ENCODE peak calls at places on chromosomes 4 and X, in nine cellular contexts. G, C, U, M, Y, I, Q, H and N are unnamed samples.

GRCh38 chr4:28313729-28314713 is 1453.4 kb downstream of the STIM2 start:
- DNase-seq in G (no peak), Q (no peak), M (no peak), I (no peak), H (no peak), U (no peak), Y (no peak), C (no peak), N (no peak)

GRCh38 chr4:165518658-165519057 is 139.8 kb downstream of the CPE start:
- DNase-seq in G (no peak), M (no peak), C (no peak), I (no peak), H (no peak), Y (no peak), U (no peak), Q (no peak), N (no peak)

GRCh38 chr4:76968937-76969336 is 19.4 kb downstream of the SEPTIN11 start:
- DNase-seq in C (no peak), G (no peak), M (no peak), Q (no peak), H (no peak), I (no peak), Y (no peak), U (no peak), N (no peak)

GRCh38 chr4:85745939-85746338 is 271.0 kb downstream of the ARHGAP24 start:
- DNase-seq in U (no peak), H (no peak), C (no peak), G (no peak), I (no peak), M (no peak), Y (no peak), Q (no peak), N (no peak)

GRCh38 chr4:37892641-37893040 is 1.8 kb downstream of the TBC1D1 start:
- DNase-seq in Y (no peak), U (no peak), M (no peak), G (no peak), C (no peak), H (peak; percentile 51), I (no peak), Q (no peak), N (no peak)

GRCh38 chr4:2762048-2762447 is 5.9 kb upstream of the TNIP2 start:
- DNase-seq in G (no peak), H (no peak), I (no peak), U (no peak), M (no peak), Q (no peak), Y (no peak), C (no peak), N (no peak)

GRCh38 chr4:150242820-150243458 is 164.7 kb downstream of the DCLK2 start:
- DNase-seq in Y (no peak), M (peak; percentile 55), G (peak; percentile 2), H (peak; percentile 57), C (peak; percentile 45), U (no peak), I (no peak), Q (peak; percentile 40), N (peak; percentile 56)

GRCh38 chr4:183783933-183784622 is 121.0 kb upstream of the STOX2 start:
- DNase-seq in M (no peak), I (no peak), U (peak; percentile 18), G (no peak), Q (no peak), C (no peak), H (no peak), Y (no peak), N (no peak)

GRCh38 chr4:154551872-154552686 is 1.9 kb upstream of the PLRG1 start:
- DNase-seq in U (peak; percentile 76), C (peak; percentile 79), Y (peak; percentile 65), G (peak; percentile 62), M (peak; percentile 85), I (peak; percentile 68), Q (peak; percentile 60), H (peak; percentile 91), N (peak; percentile 70)

GRCh38 chrX:13651150-13651549 is 1.8 kb upstream of the TCEANC start:
- DNase-seq in C (no peak), Q (no peak), H (no peak), Y (no peak), G (no peak), U (no peak), M (no peak), I (no peak), N (no peak)

GRCh38 chrX:24395775-24396174 is 35.3 kb downstream of the SUPT20HL1 start:
- DNase-seq in M (peak; percentile 83), Q (peak; percentile 67), C (peak; percentile 65), I (no peak), H (peak; percentile 80), Y (peak; percentile 47), G (peak; percentile 79), U (peak; percentile 53), N (peak; percentile 49)

GRCh38 chr4:101239685-101240084 is 107.6 kb downstream of the PPP3CA start:
- DNase-seq in C (no peak), Y (no peak), M (no peak), Q (no peak), H (no peak), U (no peak), I (no peak), G (peak; percentile 18), N (no peak)

GRCh38 chr4:183968502-183968901 is 63.4 kb downstream of the STOX2 start:
- DNase-seq in I (no peak), Y (no peak), Q (no peak), C (no peak), M (no peak), H (no peak), U (no peak), G (peak; percentile 7), N (no peak)

GRCh38 chrX:69074726-69075125 is 90.5 kb downstream of the PJA1 start:
- DNase-seq in Q (no peak), G (no peak), C (no peak), U (no peak), H (no peak), Y (no peak), M (no peak), I (no peak), N (no peak)

GRCh38 chr4:16227462-16227868 is 1.2 kb upstream of the TAPT1 start:
- DNase-seq in I (peak; percentile 61), G (peak; percentile 28), M (peak; percentile 33), H (no peak), C (no peak), U (peak; percentile 62), Q (peak; percentile 39), Y (no peak), N (no peak)

GRCh38 chrX:69031181-69031580 is 134.1 kb downstream of the PJA1 start:
- DNase-seq in U (no peak), Y (no peak), G (peak; percentile 31), C (no peak), Q (no peak), H (no peak), I (no peak), M (no peak), N (no peak)

GRCh38 chr4:140851032-140851636 is 94.9 kb upstream of the TBC1D9 start:
- DNase-seq in Q (peak; percentile 42), H (peak; percentile 77), G (peak; percentile 48), I (no peak), Y (peak; percentile 43), C (peak; percentile 56), U (peak; percentile 65), M (peak; percentile 69), N (peak; percentile 69)

GRCh38 chrX:68660746-68661145 is 13.3 kb downstream of the STARD8 start:
- DNase-seq in G (no peak), H (no peak), Q (no peak), M (no peak), I (no peak), U (no peak), C (no peak), Y (no peak), N (no peak)

GRCh38 chrX:111355523-111356122 is 56.4 kb downstream of the DCX start:
- DNase-seq in G (no peak), Y (no peak), H (no peak), M (no peak), Q (no peak), U (no peak), C (no peak), I (no peak), N (no peak)

GRCh38 chr4:138494931-138495330 is 252.8 kb upstream of the SLC7A11 start:
- DNase-seq in M (peak; percentile 4), U (no peak), Q (peak; percentile 6), C (peak; percentile 20), G (no peak), H (peak; percentile 12), Y (no peak), I (no peak), N (peak; percentile 19)

GRCh38 chr4:683247-683897 is 5.6 kb downstream of the SLC49A3 start:
- DNase-seq in M (no peak), G (no peak), I (no peak), Q (no peak), U (no peak), H (no peak), Y (no peak), C (no peak), N (no peak)

GRCh38 chrX:46978341-46979291 is 66.4 kb downstream of the JADE3 start:
- DNase-seq in C (peak; percentile 58), H (peak; percentile 39), U (peak; percentile 81), I (peak; percentile 64), Y (peak; percentile 32), Q (peak; percentile 79), M (peak; percentile 73), G (peak; percentile 62), N (peak; percentile 66)

GRCh38 chr4:56370377-56370776 is 16.9 kb downstream of the AASDH start:
- DNase-seq in G (no peak), C (no peak), I (no peak), H (no peak), Q (no peak), M (no peak), U (no peak), Y (no peak), N (no peak)

GRCh38 chrX:23901805-23902204 is 5.9 kb downstream of the APOO start:
- DNase-seq in H (peak; percentile 85), G (peak; percentile 90), C (peak; percentile 47), Q (peak; percentile 84), M (peak; percentile 78), U (peak; percentile 72), I (no peak), Y (peak; percentile 49), N (peak; percentile 27)

GRCh38 chr4:37620174-37620573 is 66.0 kb downstream of the RELL1 start:
- DNase-seq in C (no peak), Y (no peak), G (no peak), H (no peak), M (no peak), I (no peak), Q (no peak), U (no peak), N (no peak)

GRCh38 chr4:89254847-89255246 is 52.8 kb downstream of the GPRIN3 start:
- DNase-seq in H (peak; percentile 31), M (no peak), U (peak; percentile 49), C (peak; percentile 13), Q (peak; percentile 0), Y (no peak), I (no peak), G (no peak), N (peak; percentile 37)

GRCh38 chrX:153334654-153335295 is 822 bp downstream of the ZNF275 start:
- DNase-seq in M (no peak), G (no peak), I (no peak), U (no peak), Y (no peak), H (no peak), C (no peak), Q (no peak), N (no peak)

GRCh38 chr4:168484626-168485025 is 4.3 kb upstream of the DDX60L start:
- DNase-seq in G (no peak), Y (peak; percentile 60), U (no peak), H (no peak), I (no peak), C (peak; percentile 83), M (peak; percentile 67), Q (peak; percentile 20), N (no peak)

GRCh38 chrX:133265331-133265730 is 47.2 kb upstream of the TFDP3 start:
- DNase-seq in C (no peak), U (no peak), G (no peak), M (peak; percentile 15), Q (no peak), Y (no peak), I (peak; percentile 45), H (no peak), N (peak; percentile 37)

GRCh38 chr4:14802596-14802995 is 199.7 kb upstream of the CPEB2 start:
- DNase-seq in M (no peak), C (no peak), U (no peak), G (no peak), H (no peak), Q (no peak), Y (no peak), I (no peak), N (no peak)

GRCh38 chrX:140346711-140347110 is 158.2 kb downstream of the SOX3 start:
- DNase-seq in G (no peak), C (no peak), H (no peak), I (no peak), M (no peak), Q (peak; percentile 35), U (no peak), Y (no peak), N (no peak)